ENCODE peak calls at places on chromosomes 4 and X, in four cellular contexts. M is A549, P is endodermal cell, Y is astrocyte of the cerebellum. N is an unnamed sample.

GRCh38 chrX:9456250-9457074 is 8.4 kb upstream of the TBL1X start:
- DNase-seq in P (no peak), M (no peak), Y (no peak), N (no peak)

GRCh38 chrX:85114776-85115175 is 111.1 kb downstream of the APOOL start:
- DNase-seq in Y (no peak), P (no peak), M (no peak), N (no peak)

GRCh38 chr4:154936873-154937272 is 155.8 kb downstream of the RBM46 start:
- DNase-seq in Y (no peak), M (no peak), P (no peak), N (no peak)

GRCh38 chr4:150283689-150284088 is 205.4 kb downstream of the DCLK2 start:
- DNase-seq in P (no peak), M (peak), Y (peak), N (no peak)

GRCh38 chrX:70454441-70455365 is 10.1 kb downstream of the DLG3 start:
- DNase-seq in Y (peak), M (peak), P (peak), N (peak)

GRCh38 chrX:123884809-123885408 is 25.1 kb downstream of the XIAP start:
- DNase-seq in M (peak), P (no peak), Y (peak), N (no peak)

GRCh38 chr4:166493828-166494432 is 620.9 kb downstream of the TLL1 start:
- DNase-seq in P (no peak), M (peak), Y (peak), N (peak)

GRCh38 chr4:118277243-118277642 is 75.6 kb downstream of the PRSS12 start:
- DNase-seq in M (no peak), Y (no peak), P (no peak), N (no peak)

GRCh38 chr4:119162174-119162573 is 26.5 kb downstream of the MYOZ2 start:
- DNase-seq in P (peak), Y (no peak), M (no peak), N (no peak)

GRCh38 chrX:96436105-96436504 is 248.5 kb upstream of the DIAPH2 start:
- DNase-seq in M (peak), Y (no peak), P (no peak), N (peak)

GRCh38 chr4:138790993-138791392 is 224.6 kb upstream of the NOCT start:
- DNase-seq in M (no peak), Y (no peak), P (no peak), N (no peak)

GRCh38 chrX:140762061-140762460 is 52.5 kb downstream of the LINC00632 start:
- DNase-seq in M (peak), P (peak), Y (peak), N (peak)

GRCh38 chr4:16717266-16717970 is 181.0 kb downstream of the LDB2 start:
- DNase-seq in M (no peak), P (no peak), Y (peak), N (no peak)

GRCh38 chr4:72567036-72567435 is 2.0 kb downstream of the ADAMTS3 start:
- DNase-seq in M (no peak), P (no peak), Y (no peak), N (no peak)

GRCh38 chrX:17525266-17525665 is 150.3 kb downstream of the NHS start:
- DNase-seq in Y (no peak), M (no peak), P (no peak), N (no peak)

GRCh38 chr4:119025440-119025839 is 110.2 kb upstream of the MYOZ2 start:
- DNase-seq in Y (peak), P (no peak), M (peak), N (peak)

GRCh38 chr4:30717208-30718020 is 2.8 kb upstream of the PCDH7 start:
- DNase-seq in P (peak), Y (no peak), M (peak), N (peak)

GRCh38 chrX:74670028-74670427 is 55.6 kb upstream of the RLIM start:
- DNase-seq in P (no peak), M (no peak), Y (no peak), N (no peak)

GRCh38 chr4:61638600-61638999 is 438.5 kb downstream of the ADGRL3 start:
- DNase-seq in P (no peak), Y (peak), M (no peak), N (no peak)

GRCh38 chr4:105296672-105297071 is 150.0 kb downstream of the TET2 start:
- DNase-seq in Y (no peak), P (no peak), M (no peak), N (no peak)

GRCh38 chrX:80876877-80877276 is 67.2 kb upstream of the BRWD3 start:
- DNase-seq in M (peak), P (no peak), Y (peak), N (peak)

GRCh38 chrX:21666679-21667078 is 8.5 kb upstream of the KLHL34 start:
- DNase-seq in Y (peak), M (no peak), P (no peak), N (peak)

GRCh38 chr4:165600959-165601674 is 222.3 kb downstream of the CPE start:
- DNase-seq in Y (no peak), P (no peak), M (no peak), N (no peak)

GRCh38 chr4:58163172-58163571 is 1053.0 kb upstream of the IGFBP7 start:
- DNase-seq in Y (no peak), M (no peak), P (no peak), N (peak)

GRCh38 chrX:46506076-46506475 is 39.1 kb downstream of the ZNF674 start:
- DNase-seq in Y (no peak), M (no peak), P (no peak), N (no peak)

GRCh38 chr4:80926446-80926845 is 104.1 kb upstream of the BMP3 start:
- DNase-seq in Y (no peak), M (no peak), P (no peak), N (peak)

DNA sequence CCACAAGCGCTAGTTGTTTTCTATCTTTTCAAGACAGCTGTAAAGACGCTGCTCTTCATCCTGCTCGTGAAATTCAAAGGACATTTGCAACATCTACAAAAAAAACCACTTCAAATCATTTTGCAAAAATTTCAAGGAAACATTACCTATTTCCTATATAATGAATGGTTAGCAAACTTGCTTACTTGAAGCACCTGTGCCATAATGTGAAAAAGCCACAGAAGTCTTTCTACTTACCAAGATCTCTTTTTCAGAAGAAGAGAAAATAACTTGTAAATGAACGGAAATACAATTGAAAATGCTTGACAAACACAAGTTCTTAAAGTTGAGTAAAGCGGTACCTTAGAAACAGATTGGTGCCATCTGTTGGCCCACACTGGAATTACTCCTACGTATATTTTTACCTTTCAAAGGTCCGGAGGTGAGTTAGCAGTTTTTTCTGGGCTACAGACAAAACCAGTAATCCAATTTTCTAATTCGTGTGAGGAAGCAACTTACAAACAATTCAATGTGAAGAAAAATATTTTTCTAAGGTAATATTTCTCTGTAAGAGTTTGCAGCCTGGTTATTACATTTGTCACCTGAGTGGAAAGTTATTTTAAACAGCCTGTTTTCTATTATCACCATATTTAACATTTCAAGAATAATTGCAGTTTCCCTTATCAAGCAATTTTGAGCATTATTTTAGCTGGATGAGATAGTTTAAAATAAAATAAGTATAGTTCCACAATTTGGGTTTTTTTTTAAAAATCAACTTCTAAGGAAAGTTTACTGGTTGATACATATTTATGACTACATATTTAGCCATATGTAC is at the start of gene TLR6:
- DNase-seq in M (peak), P (peak), Y (no peak), N (peak)
- TF ChIP-seq CTCF in M (peak), P (peak), Y (peak), N (peak)

GRCh38 chrX:41452565-41452964 is 5.4 kb downstream of the NYX start:
- DNase-seq in M (no peak), Y (no peak), P (no peak), N (no peak)
- TF ChIP-seq CTCF in M (no peak), Y (no peak), P (no peak), N (no peak)

GRCh38 chrX:1126738-1127137 is 85.7 kb downstream of the CRLF2 start:
- DNase-seq in P (peak), M (no peak), Y (no peak), N (no peak)
- TF ChIP-seq CTCF in P (no peak), M (no peak), Y (no peak), N (no peak)

GRCh38 chr4:2462218-2462991 is 6.5 kb upstream of the RNF4 start:
- DNase-seq in Y (peak), M (peak), P (peak), N (no peak)
- TF ChIP-seq CTCF in Y (peak), M (peak), P (peak), N (peak)

GRCh38 chrX:150536455-150537116 is 31.8 kb upstream of the MTM1 start:
- DNase-seq in Y (no peak), P (no peak), M (peak), N (no peak)
- TF ChIP-seq CTCF in Y (no peak), P (peak), M (no peak), N (no peak)

GRCh38 chr4:113404167-113404571 is 354.7 kb downstream of the ANK2 start:
- DNase-seq in M (no peak), Y (no peak), P (no peak), N (no peak)
- TF ChIP-seq CTCF in M (no peak), Y (no peak), P (no peak), N (no peak)

DNA sequence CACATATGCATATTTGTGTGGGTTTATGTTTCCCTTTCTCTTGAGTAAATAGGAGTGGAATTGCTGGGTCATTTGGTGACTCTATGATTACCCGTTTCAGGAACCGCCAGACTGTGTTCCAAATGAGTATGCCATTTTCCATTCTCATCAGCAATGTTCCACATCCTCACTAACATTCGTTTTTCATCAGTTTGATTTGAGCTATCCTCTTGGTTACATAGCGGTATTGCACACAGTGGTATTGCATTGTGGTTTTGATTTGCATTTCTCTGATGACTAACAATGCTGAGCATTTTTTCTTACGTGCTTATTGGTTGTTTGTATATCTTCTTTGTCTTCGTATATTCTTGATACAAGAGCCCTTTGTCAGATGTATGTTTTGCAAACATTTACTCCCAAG is 218.0 kb upstream of the AMOT start:
- DNase-seq in P (no peak), M (no peak), Y (peak), N (no peak)
- TF ChIP-seq CTCF in P (no peak), M (no peak), Y (no peak), N (no peak)

GRCh38 chr4:55395529-55396304 is at the start of gene TMEM165:
- DNase-seq in Y (peak), P (peak), M (peak), N (peak)
- TF ChIP-seq CTCF in Y (no peak), P (no peak), M (no peak), N (no peak)

GRCh38 chr4:6909113-6909969 is at the start of gene TBC1D14:
- DNase-seq in M (peak), Y (peak), P (peak), N (peak)
- TF ChIP-seq CTCF in M (no peak), Y (no peak), P (peak), N (peak)